ENCODE peak calls at places on chromosomes 11 and 22, in nine cellular contexts. One of them, this sample, is unnamed.
A peak's percentile ranks its signal among the peaks of the same experiment; 100 is the strongest.

GRCh38 chr11:111691176-111691575 is 75.0 kb downstream of the PPP2R1B start:
- DNase-seq in body of pancreas: no peak
- DNase-seq in stomach: no peak
- DNase-seq in transverse colon: no peak
- DNase-seq in heart left ventricle: no peak
- DNase-seq in ovary: no peak
- DNase-seq in HepG2: no peak
- DNase-seq in heart right ventricle: no peak
- DNase-seq in GM23338: no peak
- DNase-seq in this sample: no peak

GRCh38 chr22:32900856-32901255 is 99.4 kb downstream of the TIMP3 start:
- DNase-seq in body of pancreas: no peak
- DNase-seq in stomach: no peak
- DNase-seq in transverse colon: no peak
- DNase-seq in heart left ventricle: no peak
- DNase-seq in ovary: no peak
- DNase-seq in HepG2: no peak
- DNase-seq in heart right ventricle: no peak
- DNase-seq in GM23338: no peak
- DNase-seq in this sample: no peak

GRCh38 chr11:15970506-15971214 is 385.7 kb downstream of the SOX6 start:
- DNase-seq in body of pancreas: no peak
- DNase-seq in stomach: no peak
- DNase-seq in transverse colon: no peak
- DNase-seq in heart left ventricle: no peak
- DNase-seq in ovary: no peak
- DNase-seq in HepG2: no peak
- DNase-seq in heart right ventricle: no peak
- DNase-seq in GM23338: no peak
- DNase-seq in this sample: no peak

GRCh38 chr22:23386822-23387580 is 193.1 kb downstream of the IGLL1 start:
- DNase-seq in body of pancreas: no peak
- DNase-seq in stomach: no peak
- DNase-seq in transverse colon: no peak
- DNase-seq in heart left ventricle: no peak
- DNase-seq in ovary: peak; percentile 42
- DNase-seq in HepG2: no peak
- DNase-seq in heart right ventricle: no peak
- DNase-seq in GM23338: no peak
- DNase-seq in this sample: no peak

GRCh38 chr11:46676436-46677158 is 23.8 kb downstream of the ARHGAP1 start:
- DNase-seq in body of pancreas: no peak
- DNase-seq in stomach: no peak
- DNase-seq in transverse colon: no peak
- DNase-seq in heart left ventricle: peak; percentile 59
- DNase-seq in ovary: no peak
- DNase-seq in HepG2: no peak
- DNase-seq in heart right ventricle: no peak
- DNase-seq in GM23338: no peak
- DNase-seq in this sample: no peak

GRCh38 chr11:17753153-17753552 is 18.6 kb downstream of the KCNC1 start:
- DNase-seq in body of pancreas: no peak
- DNase-seq in stomach: no peak
- DNase-seq in transverse colon: no peak
- DNase-seq in heart left ventricle: peak; percentile 15
- DNase-seq in ovary: no peak
- DNase-seq in HepG2: no peak
- DNase-seq in heart right ventricle: no peak
- DNase-seq in GM23338: no peak
- DNase-seq in this sample: no peak

GRCh38 chr11:45017329-45017728 is 66.6 kb upstream of the TP53I11 start:
- DNase-seq in body of pancreas: no peak
- DNase-seq in stomach: no peak
- DNase-seq in transverse colon: no peak
- DNase-seq in heart left ventricle: no peak
- DNase-seq in ovary: no peak
- DNase-seq in HepG2: no peak
- DNase-seq in heart right ventricle: no peak
- DNase-seq in GM23338: peak; percentile 77
- DNase-seq in this sample: no peak

GRCh38 chr22:22878801-22879674 is 8.6 kb upstream of the IGLL5 start:
- DNase-seq in body of pancreas: no peak
- DNase-seq in stomach: no peak
- DNase-seq in transverse colon: no peak
- DNase-seq in heart left ventricle: no peak
- DNase-seq in ovary: no peak
- DNase-seq in HepG2: no peak
- DNase-seq in heart right ventricle: no peak
- DNase-seq in GM23338: no peak
- DNase-seq in this sample: no peak

GRCh38 chr11:59271811-59272327 is 59.1 kb upstream of the MPEG1 start:
- DNase-seq in body of pancreas: no peak
- DNase-seq in stomach: no peak
- DNase-seq in transverse colon: no peak
- DNase-seq in heart left ventricle: no peak
- DNase-seq in ovary: no peak
- DNase-seq in HepG2: no peak
- DNase-seq in heart right ventricle: no peak
- DNase-seq in GM23338: no peak
- DNase-seq in this sample: no peak

GRCh38 chr11:59271247-59271755 is 58.6 kb upstream of the MPEG1 start:
- DNase-seq in body of pancreas: no peak
- DNase-seq in stomach: no peak
- DNase-seq in transverse colon: no peak
- DNase-seq in heart left ventricle: no peak
- DNase-seq in ovary: no peak
- DNase-seq in HepG2: no peak
- DNase-seq in heart right ventricle: no peak
- DNase-seq in GM23338: no peak
- DNase-seq in this sample: no peak

GRCh38 chr11:59267738-59268475 is 55.2 kb upstream of the MPEG1 start:
- DNase-seq in body of pancreas: no peak
- DNase-seq in stomach: no peak
- DNase-seq in transverse colon: no peak
- DNase-seq in heart left ventricle: no peak
- DNase-seq in ovary: no peak
- DNase-seq in HepG2: no peak
- DNase-seq in heart right ventricle: no peak
- DNase-seq in GM23338: no peak
- DNase-seq in this sample: no peak

DNA sequence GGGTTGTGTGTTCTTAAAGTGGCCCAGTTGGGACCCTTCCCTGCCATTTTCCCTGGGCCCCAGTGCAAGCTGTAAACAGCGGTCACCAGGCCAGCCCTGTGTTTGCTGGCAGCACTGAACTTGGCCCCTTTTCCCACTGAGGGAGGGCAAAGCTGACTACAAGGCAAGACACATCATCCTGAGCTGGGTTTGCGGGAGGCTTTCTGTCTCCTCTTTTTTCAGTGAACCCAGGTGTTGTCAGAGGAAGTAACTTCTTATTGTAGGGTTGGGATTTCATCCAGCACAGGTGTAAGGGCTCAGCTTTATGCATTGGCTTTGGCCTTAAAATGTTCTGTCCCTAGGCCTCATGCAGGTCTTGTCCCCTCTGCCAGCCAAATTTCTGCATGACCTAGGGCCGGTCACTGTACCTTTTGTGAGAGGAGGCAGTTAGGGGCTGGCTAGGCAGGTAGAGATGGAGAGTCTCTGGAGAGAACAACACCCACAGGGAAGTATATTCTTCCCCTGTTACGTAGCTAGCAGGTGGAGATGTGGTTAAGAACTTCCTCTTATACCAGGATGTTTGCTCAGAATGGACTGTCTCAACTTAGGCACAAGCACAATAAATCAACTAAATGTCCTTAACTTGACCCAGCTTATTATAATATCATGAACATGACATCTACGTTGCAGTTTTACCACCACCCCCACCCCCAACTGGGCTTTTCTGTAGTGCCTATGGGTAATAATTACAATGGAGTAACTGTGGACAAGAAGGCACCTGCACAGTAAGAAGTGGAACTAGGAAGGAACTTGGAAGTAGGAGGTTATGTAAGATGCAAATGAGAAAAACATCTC is 60.5 kb upstream of the MPEG1 start:
- DNase-seq in body of pancreas: no peak
- DNase-seq in stomach: no peak
- DNase-seq in transverse colon: peak; percentile 48
- DNase-seq in heart left ventricle: no peak
- DNase-seq in ovary: no peak
- DNase-seq in HepG2: no peak
- DNase-seq in heart right ventricle: no peak
- DNase-seq in GM23338: no peak
- DNase-seq in this sample: no peak
- H3K27ac ChIP-seq in body of pancreas: no peak overlapping the region
- H3K27ac ChIP-seq in stomach: no peak overlapping the region
- H3K27ac ChIP-seq in transverse colon: peak overlapping the region; percentile 53
- H3K27ac ChIP-seq in heart left ventricle: no peak overlapping the region
- H3K27ac ChIP-seq in ovary: no peak overlapping the region
- H3K27ac ChIP-seq in HepG2: no peak overlapping the region
- H3K27ac ChIP-seq in heart right ventricle: peak overlapping the region; percentile 36
- H3K27ac ChIP-seq in GM23338: no peak overlapping the region
- H3K27ac ChIP-seq in this sample: no peak overlapping the region

DNA sequence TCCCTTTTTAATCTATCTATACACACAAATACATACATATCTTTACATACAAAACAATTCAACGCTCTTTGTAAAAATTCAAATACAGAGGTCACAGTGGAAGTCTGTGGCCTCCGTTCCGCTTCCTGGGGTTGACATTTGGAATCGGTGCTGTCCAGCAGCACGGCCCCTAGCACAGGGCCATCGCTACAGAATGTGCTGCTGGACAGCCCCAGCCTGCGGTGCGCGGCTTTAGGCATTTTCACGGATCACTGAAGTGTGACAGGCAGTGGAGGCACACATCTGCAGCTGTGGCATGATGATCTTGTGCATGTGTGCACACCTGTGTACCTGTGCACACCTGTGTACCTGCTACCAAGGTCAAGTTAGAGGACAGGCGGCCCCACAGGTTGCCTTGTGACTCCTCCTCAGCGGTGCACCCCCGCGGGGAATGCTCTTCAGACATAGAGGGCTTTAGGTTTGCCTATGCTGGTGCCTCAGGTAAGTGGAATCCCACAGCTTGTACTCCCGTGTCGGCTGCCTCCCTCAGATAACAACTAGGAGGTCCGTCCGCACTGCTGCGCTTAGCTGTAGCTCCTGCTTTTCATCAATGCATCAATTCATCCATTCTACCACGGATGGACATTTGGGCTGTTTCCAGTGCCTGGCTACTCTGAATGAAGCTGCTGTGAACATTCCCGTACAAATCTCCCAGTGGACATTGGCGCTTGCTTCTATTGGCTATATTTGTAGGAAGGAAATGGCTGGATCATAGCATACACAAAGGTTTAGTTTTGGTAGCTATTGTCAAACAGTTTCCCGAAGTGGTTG is 29.9 kb downstream of the GAL start:
- DNase-seq in body of pancreas: no peak
- DNase-seq in stomach: no peak
- DNase-seq in transverse colon: no peak
- DNase-seq in heart left ventricle: no peak
- DNase-seq in ovary: no peak
- DNase-seq in HepG2: no peak
- DNase-seq in heart right ventricle: no peak
- DNase-seq in GM23338: no peak
- DNase-seq in this sample: no peak
- H3K27ac ChIP-seq in body of pancreas: no peak overlapping the region
- H3K27ac ChIP-seq in stomach: no peak overlapping the region
- H3K27ac ChIP-seq in transverse colon: no peak overlapping the region
- H3K27ac ChIP-seq in heart left ventricle: no peak overlapping the region
- H3K27ac ChIP-seq in ovary: no peak overlapping the region
- H3K27ac ChIP-seq in HepG2: no peak overlapping the region
- H3K27ac ChIP-seq in heart right ventricle: no peak overlapping the region
- H3K27ac ChIP-seq in GM23338: no peak overlapping the region
- H3K27ac ChIP-seq in this sample: no peak overlapping the region

DNA sequence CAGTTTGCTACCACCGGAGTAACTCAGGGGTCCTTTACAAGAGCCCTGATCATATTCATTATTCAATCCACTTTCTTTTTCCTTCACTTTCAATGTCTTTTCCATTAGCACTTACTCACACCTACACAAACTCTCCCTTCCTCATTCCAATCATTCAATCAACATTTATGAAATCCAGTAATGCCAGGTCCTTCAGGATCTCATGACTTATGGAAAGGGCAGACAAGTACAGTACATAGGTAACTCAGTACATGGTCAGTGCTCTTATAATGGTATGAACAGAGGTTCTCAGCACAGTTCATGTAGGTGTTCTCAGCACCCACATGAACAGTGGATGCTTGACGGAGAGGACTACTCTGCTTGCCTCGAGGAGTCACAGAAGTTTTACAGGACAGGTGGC is 106.6 kb downstream of the USP35 start:
- DNase-seq in body of pancreas: no peak
- DNase-seq in stomach: no peak
- DNase-seq in transverse colon: no peak
- DNase-seq in heart left ventricle: no peak
- DNase-seq in ovary: no peak
- DNase-seq in HepG2: no peak
- DNase-seq in heart right ventricle: no peak
- DNase-seq in GM23338: no peak
- DNase-seq in this sample: no peak
- H3K27ac ChIP-seq in body of pancreas: no peak overlapping the region
- H3K27ac ChIP-seq in stomach: no peak overlapping the region
- H3K27ac ChIP-seq in transverse colon: no peak overlapping the region
- H3K27ac ChIP-seq in heart left ventricle: no peak overlapping the region
- H3K27ac ChIP-seq in ovary: no peak overlapping the region
- H3K27ac ChIP-seq in HepG2: no peak overlapping the region
- H3K27ac ChIP-seq in heart right ventricle: no peak overlapping the region
- H3K27ac ChIP-seq in GM23338: no peak overlapping the region
- H3K27ac ChIP-seq in this sample: peak overlapping the region; percentile 74

GRCh38 chr11:9250139-9250582 is 15.0 kb downstream of the DENND5A start:
- DNase-seq in body of pancreas: no peak
- DNase-seq in stomach: no peak
- DNase-seq in transverse colon: no peak
- DNase-seq in heart left ventricle: no peak
- DNase-seq in ovary: no peak
- DNase-seq in HepG2: no peak
- DNase-seq in heart right ventricle: no peak
- DNase-seq in GM23338: no peak
- DNase-seq in this sample: no peak

GRCh38 chr11:9254416-9254815 is 10.7 kb downstream of the DENND5A start:
- DNase-seq in body of pancreas: no peak
- DNase-seq in stomach: no peak
- DNase-seq in transverse colon: no peak
- DNase-seq in heart left ventricle: no peak
- DNase-seq in ovary: no peak
- DNase-seq in HepG2: no peak
- DNase-seq in heart right ventricle: no peak
- DNase-seq in GM23338: no peak
- DNase-seq in this sample: no peak

GRCh38 chr11:9249252-9249651 is 15.9 kb downstream of the DENND5A start:
- DNase-seq in body of pancreas: no peak
- DNase-seq in stomach: no peak
- DNase-seq in transverse colon: no peak
- DNase-seq in heart left ventricle: no peak
- DNase-seq in ovary: no peak
- DNase-seq in HepG2: no peak
- DNase-seq in heart right ventricle: no peak
- DNase-seq in GM23338: no peak
- DNase-seq in this sample: no peak

GRCh38 chr11:9251306-9251705 is 13.8 kb downstream of the DENND5A start:
- DNase-seq in body of pancreas: no peak
- DNase-seq in stomach: no peak
- DNase-seq in transverse colon: no peak
- DNase-seq in heart left ventricle: no peak
- DNase-seq in ovary: no peak
- DNase-seq in HepG2: no peak
- DNase-seq in heart right ventricle: no peak
- DNase-seq in GM23338: no peak
- DNase-seq in this sample: no peak

GRCh38 chr11:9253086-9253485 is 12.1 kb downstream of the DENND5A start:
- DNase-seq in body of pancreas: no peak
- DNase-seq in stomach: no peak
- DNase-seq in transverse colon: no peak
- DNase-seq in heart left ventricle: no peak
- DNase-seq in ovary: no peak
- DNase-seq in HepG2: no peak
- DNase-seq in heart right ventricle: no peak
- DNase-seq in GM23338: peak; percentile 24
- DNase-seq in this sample: no peak
- H3K27ac ChIP-seq in body of pancreas: no peak overlapping the region
- H3K27ac ChIP-seq in stomach: no peak overlapping the region
- H3K27ac ChIP-seq in transverse colon: no peak overlapping the region
- H3K27ac ChIP-seq in heart left ventricle: peak overlapping the region; percentile 79
- H3K27ac ChIP-seq in ovary: no peak overlapping the region
- H3K27ac ChIP-seq in HepG2: no peak overlapping the region
- H3K27ac ChIP-seq in heart right ventricle: peak overlapping the region; percentile 78
- H3K27ac ChIP-seq in GM23338: peak overlapping the region; percentile 15
- H3K27ac ChIP-seq in this sample: no peak overlapping the region